ENCODE peak calls at places on chromosomes 1 and 21, in eight cellular contexts. V, O, H, A, K, S, G and P are unnamed samples. For H3K36me3 and H3K27me3, the result is how much of the 10 kb centered on the place peaks cover.

GRCh38 chr1:236765831-236766230 is 29.3 kb upstream of the MTR start:
- DNase-seq in H (no peak), A (no peak), V (no peak), K (no peak), G (no peak), O (no peak), S (no peak), P (no peak)

GRCh38 chr21:45588086-45588825 is 46.0 kb upstream of the SLC19A1 start:
- DNase-seq in O (no peak), A (no peak), K (no peak), V (no peak), H (no peak), G (peak), S (no peak), P (no peak)

GRCh38 chr1:229554886-229555621 is 3.5 kb downstream of the ABCB10 start:
- DNase-seq in K (peak), S (no peak), H (no peak), A (no peak), G (no peak), O (no peak), V (no peak), P (no peak)

GRCh38 chr1:171506525-171507304 is 21.4 kb downstream of the PRRC2C start:
- DNase-seq in H (no peak), K (no peak), G (no peak), V (no peak), O (no peak), A (no peak), S (no peak), P (no peak)

GRCh38 chr21:41931041-41931451 is 22.8 kb downstream of the C2CD2 start:
- DNase-seq in A (no peak), V (no peak), O (no peak), K (no peak), S (no peak), H (no peak), G (no peak), P (no peak)

GRCh38 chr1:41918450-41919043 is at the start of gene HIVEP3:
- DNase-seq in O (no peak), G (no peak), K (peak), A (no peak), V (peak), S (no peak), H (peak), P (no peak)

GRCh38 chr1:214492405-214493075 is 58.9 kb downstream of the PTPN14 start:
- DNase-seq in H (no peak), S (no peak), V (no peak), G (no peak), K (no peak), O (no peak), A (no peak), P (no peak)

GRCh38 chr1:109821221-109821669 is 57.5 kb upstream of the EPS8L3 start:
- DNase-seq in H (no peak), O (no peak), S (peak), V (peak), K (no peak), G (peak), A (no peak), P (peak)

GRCh38 chr1:84442256-84442655 is 36.8 kb upstream of the RPF1 start:
- DNase-seq in K (peak), V (peak), G (no peak), O (peak), A (no peak), S (peak), H (no peak), P (peak)

GRCh38 chr1:33612877-33613487 is 140.5 kb downstream of the ZSCAN20 start:
- DNase-seq in G (no peak), S (peak), O (no peak), V (peak), K (peak), H (peak), A (no peak), P (peak)

GRCh38 chr1:232143315-232143886 is 486.5 kb downstream of the SIPA1L2 start:
- DNase-seq in S (no peak), O (no peak), G (no peak), H (no peak), V (no peak), K (no peak), A (no peak), P (no peak)

GRCh38 chr1:62782197-62782886 is 1.6 kb upstream of the ATG4C start:
- DNase-seq in O (no peak), S (no peak), G (no peak), V (peak), A (no peak), K (no peak), H (no peak), P (peak)

GRCh38 chr1:61122389-61122788 is 40.0 kb downstream of the NFIA start:
- DNase-seq in K (no peak), O (no peak), A (no peak), S (no peak), V (no peak), H (no peak), G (no peak), P (no peak)

GRCh38 chr21:33339135-33339534 is 14.4 kb downstream of the IFNAR1 start:
- DNase-seq in O (no peak), H (no peak), K (peak), V (no peak), A (no peak), S (no peak), G (no peak), P (no peak)

GRCh38 chr1:23366598-23366997 is 3.0 kb downstream of the ZNF436 start:
- DNase-seq in O (no peak), V (peak), A (no peak), G (no peak), S (no peak), K (no peak), H (no peak), P (no peak)

GRCh38 chr1:160090760-160091159 is 7.7 kb downstream of the IGSF8 start:
- DNase-seq in O (no peak), S (no peak), G (no peak), H (no peak), K (no peak), A (no peak), V (no peak), P (no peak)

GRCh38 chr1:13662498-13662897 is 37.5 kb upstream of the PRDM2 start:
- DNase-seq in O (no peak), H (no peak), V (no peak), G (no peak), S (no peak), K (no peak), A (no peak), P (peak)

GRCh38 chr1:45246760-45247159 is 40.4 kb upstream of the ZSWIM5 start:
- DNase-seq in G (no peak), A (no peak), O (no peak), H (no peak), S (peak), K (no peak), V (peak), P (peak)

GRCh38 chr1:53868565-53868964 is 21.0 kb downstream of the YIPF1 start:
- DNase-seq in G (no peak), K (no peak), S (no peak), V (no peak), O (no peak), A (no peak), H (no peak), P (no peak)

GRCh38 chr1:53869454-53870117 is 20.0 kb downstream of the YIPF1 start:
- DNase-seq in V (no peak), A (no peak), H (no peak), O (no peak), G (no peak), S (no peak), K (no peak), P (no peak)
- H3K36me3 ChIP-seq in V (under half), A (under half), H (under half), O (under half), G (under half), S (under half), K (under half), P (under half)

DNA sequence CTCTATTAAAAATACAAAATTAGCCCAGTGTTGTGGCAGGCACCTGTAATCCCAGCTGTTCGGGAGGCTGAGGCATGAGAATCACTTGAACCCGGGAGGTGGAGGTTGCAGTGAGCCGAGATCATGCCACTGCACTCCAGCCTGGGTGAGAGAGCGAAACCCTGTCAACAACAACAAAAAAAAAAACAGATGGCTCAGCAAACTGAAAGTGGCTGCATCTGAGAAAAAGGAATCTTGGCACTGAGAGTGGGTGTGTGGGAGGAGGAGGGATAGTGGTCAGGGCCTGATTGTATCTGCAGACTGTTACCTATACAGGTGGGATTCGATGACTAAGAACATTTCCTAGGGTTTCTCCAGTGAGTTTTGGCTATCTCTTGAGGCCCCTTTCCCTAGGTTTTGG is 122.2 kb upstream of the BARHL2 start:
- DNase-seq in H (no peak), A (no peak), V (no peak), G (no peak), K (no peak), O (no peak), S (no peak), P (no peak)
- H3K27me3 ChIP-seq in H (under half), A (half or more), V (under half), G (under half), K (under half), O (half or more), S (half or more), P (under half)

DNA sequence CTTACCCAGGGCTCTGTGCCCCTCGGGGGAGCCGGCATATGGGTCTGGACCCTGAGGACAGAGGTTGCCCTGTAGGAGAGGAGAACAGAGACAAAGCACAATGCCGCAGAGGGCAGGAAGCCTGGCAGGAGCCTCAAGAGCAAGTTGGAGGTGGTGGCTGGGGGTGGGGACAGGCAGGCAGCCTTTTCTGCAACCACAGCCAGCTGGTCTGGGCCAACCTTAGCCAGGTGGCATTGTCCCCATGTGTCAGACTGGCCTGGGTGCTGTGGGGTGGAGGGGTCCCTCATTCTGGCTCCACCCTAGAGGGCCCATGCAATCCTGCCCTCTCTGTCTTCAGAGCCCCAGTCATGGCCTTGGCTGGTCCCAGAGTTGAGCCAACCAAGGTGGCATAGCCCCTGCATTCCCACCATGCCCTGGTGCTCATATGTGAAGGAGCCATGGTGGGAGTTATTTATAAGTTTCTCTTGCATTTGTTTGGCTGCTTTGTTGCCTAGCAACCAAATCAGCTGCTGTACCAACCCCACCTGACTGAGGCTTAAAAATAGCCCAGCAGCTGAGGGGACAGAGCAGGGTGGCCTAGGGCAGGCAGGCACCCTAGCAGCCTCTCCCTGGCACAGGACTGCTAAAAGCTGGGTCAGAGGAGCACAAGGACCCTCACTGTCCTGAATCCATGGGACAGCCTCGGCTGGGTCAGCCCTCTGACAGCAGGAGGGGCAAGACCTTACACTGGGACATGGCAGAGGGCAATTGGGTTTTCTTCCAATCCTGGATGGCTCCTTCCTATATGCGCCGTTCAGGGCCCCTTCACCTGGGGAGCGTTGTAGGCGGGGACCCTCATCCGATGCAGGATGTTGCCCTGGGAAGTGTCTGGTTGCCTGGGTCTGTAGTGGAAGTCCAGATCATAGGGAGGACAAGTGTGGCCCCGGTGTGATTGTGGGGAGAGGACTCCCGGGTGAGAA is 19.5 kb downstream of the MAP7D1 start:
- DNase-seq in H (no peak), A (no peak), V (no peak), G (no peak), S (peak), K (peak), O (no peak), P (no peak)
- H3K4me3 ChIP-seq in H (no peak), A (no peak), V (no peak), G (no peak), S (no peak), K (no peak), O (no peak), P (no peak)

GRCh38 chr1:154590756-154591155 is 17.2 kb downstream of the ADAR start:
- DNase-seq in A (no peak), S (no peak), O (no peak), G (no peak), V (no peak), H (no peak), K (no peak), P (no peak)

GRCh38 chr1:154594811-154595210 is 13.2 kb downstream of the ADAR start:
- DNase-seq in H (no peak), A (no peak), V (no peak), G (no peak), O (no peak), K (no peak), S (no peak), P (no peak)

GRCh38 chr1:154595621-154596020 is 12.4 kb downstream of the ADAR start:
- DNase-seq in H (no peak), S (no peak), V (no peak), O (no peak), A (no peak), G (no peak), K (no peak), P (no peak)

GRCh38 chr1:154591206-154591605 is 16.8 kb downstream of the ADAR start:
- DNase-seq in K (no peak), O (no peak), A (no peak), S (no peak), V (no peak), G (no peak), H (no peak), P (no peak)

DNA sequence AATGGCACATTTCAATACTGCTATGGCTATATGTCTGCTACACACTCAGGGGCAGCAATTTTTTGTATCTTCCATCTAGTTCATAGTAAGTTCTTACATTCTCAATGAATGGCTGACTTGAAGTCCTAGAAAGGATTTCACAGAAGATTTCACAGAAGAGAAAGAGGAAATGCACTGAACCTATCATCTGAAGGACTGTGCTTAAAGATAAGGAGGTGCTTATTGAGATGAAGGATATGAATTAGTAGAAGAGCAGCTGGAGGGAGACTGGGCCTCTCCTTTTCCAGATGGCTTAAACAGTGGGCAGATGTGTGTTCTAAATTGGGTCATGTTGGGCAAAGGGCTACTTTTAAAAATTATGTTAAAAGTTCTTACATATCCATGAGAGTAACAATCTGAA is 14.6 kb downstream of the ADAR start:
- DNase-seq in H (no peak), K (no peak), A (no peak), V (no peak), G (no peak), S (no peak), O (no peak), P (no peak)
- H3K36me3 ChIP-seq in H (half or more), K (under half), A (half or more), V (half or more), G (under half), S (half or more), O (half or more), P (under half)

GRCh38 chr1:6181347-6181770 is 1.2 kb upstream of the CHD5 start:
- DNase-seq in A (no peak), H (no peak), V (no peak), O (no peak), S (no peak), K (no peak), G (no peak), P (no peak)
- H3K27me3 ChIP-seq in A (under half), H (under half), V (under half), O (under half), S (under half), K (under half), G (under half), P (under half)

DNA sequence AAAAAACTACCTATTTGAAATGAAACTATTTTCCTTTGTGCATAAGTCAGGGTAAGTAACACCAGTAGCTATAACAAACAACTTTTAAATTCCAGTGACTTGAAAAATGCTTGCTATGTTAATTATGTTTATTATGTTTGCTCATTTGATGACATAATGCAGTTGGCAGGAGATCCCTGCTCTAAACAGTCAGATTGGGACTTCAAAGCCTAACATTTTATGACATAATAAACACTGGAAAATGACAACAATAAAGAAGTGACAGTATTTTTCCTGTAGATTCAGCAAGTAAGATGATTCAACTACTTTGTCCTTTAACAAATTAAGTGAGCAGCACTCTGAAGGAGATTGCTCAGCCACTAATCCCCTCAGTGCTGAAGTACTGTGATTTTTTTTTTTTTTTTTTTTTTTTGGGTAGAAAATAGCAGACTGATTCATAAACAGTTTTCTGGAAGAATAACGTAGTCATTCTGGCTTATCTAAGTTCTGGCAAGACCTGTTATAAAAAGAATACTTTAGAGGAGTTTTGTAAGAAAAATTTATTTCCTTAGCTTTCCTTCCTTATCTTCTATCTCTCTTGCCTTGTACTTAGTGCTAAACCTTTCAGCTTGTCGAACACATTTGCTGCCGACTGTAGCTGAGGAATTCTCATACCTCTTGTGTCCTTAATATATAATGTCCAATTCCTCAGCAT is 207.2 kb downstream of the PTGER3 start:
- DNase-seq in K (no peak), A (no peak), S (no peak), G (no peak), H (no peak), O (no peak), V (no peak), P (peak)
- H3K4me3 ChIP-seq in K (no peak), A (no peak), S (no peak), G (no peak), H (no peak), O (no peak), V (no peak), P (no peak)

DNA sequence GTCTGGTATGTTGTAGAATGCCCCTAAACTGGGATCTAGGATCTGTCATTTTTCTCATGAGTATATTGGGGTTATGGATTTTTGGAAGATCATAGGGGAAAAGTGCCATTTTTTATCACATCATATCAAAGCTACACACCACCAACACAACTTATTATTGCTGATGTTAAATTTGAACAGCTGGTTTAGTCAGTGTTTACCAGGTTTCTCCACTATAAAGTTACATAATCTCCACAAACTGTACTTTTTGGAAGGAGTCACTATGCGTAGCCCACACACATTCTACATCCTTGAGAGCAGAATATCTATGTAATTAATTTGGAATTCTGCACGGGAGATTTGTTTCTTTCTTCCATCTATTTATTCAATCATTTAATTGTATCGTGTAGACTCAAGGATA is 35.2 kb downstream of the RC3H1 start:
- DNase-seq in K (no peak), S (no peak), A (no peak), O (no peak), H (no peak), G (no peak), V (no peak), P (no peak)
- H3K36me3 ChIP-seq in K (under half), S (under half), A (under half), O (under half), H (under half), G (under half), V (under half), P (under half)

GRCh38 chr1:205582471-205583291 is 49.1 kb downstream of the ELK4 start:
- DNase-seq in K (no peak), H (no peak), S (no peak), V (no peak), O (peak), A (no peak), G (no peak), P (no peak)

GRCh38 chr1:205580923-205581180 is 51.0 kb downstream of the ELK4 start:
- DNase-seq in V (no peak), O (no peak), H (no peak), G (no peak), K (no peak), S (no peak), A (no peak), P (no peak)

GRCh38 chr1:205582046-205582445 is 49.8 kb downstream of the ELK4 start:
- DNase-seq in O (no peak), S (no peak), K (no peak), G (no peak), H (no peak), V (no peak), A (no peak), P (no peak)

GRCh38 chr1:205580140-205580922 is 51.5 kb downstream of the ELK4 start:
- DNase-seq in V (no peak), G (no peak), O (no peak), K (no peak), H (no peak), A (no peak), S (no peak), P (no peak)

DNA sequence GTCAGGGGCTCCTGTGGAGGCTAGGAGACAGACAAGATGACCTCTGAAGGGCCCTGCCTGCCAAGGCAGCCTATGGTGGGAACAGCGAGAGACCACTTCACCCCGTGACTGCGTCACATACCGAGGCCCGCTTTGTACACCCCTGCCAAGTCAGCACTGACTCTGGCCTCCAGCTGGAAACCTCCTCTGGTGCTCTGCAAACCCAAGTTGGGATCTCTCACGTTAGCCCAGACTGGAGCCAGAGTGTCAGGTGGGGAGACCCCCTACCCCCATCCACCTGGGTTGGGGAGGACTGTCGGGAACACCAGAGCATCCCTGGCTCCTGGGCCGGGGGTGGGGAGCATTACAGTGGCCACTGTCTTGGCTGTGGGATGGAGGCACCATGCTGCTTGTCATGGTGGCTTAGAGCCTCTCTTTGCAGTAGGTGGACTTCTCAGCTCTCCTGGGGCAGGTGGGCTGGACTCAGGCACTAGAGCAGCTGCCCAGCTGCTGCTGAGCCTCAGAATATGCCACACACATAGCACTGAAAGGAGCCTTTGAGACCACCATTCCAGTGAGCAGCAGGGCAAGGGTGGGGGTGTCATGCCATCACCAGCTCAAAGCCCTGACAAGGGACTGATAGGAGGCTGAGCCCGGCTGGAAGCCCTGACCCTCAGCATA is 50.4 kb downstream of the ELK4 start:
- DNase-seq in O (no peak), G (no peak), A (no peak), H (no peak), V (no peak), S (no peak), K (no peak), P (no peak)
- H3K27me3 ChIP-seq in O (under half), G (under half), A (under half), H (under half), V (under half), S (under half), K (half or more), P (under half)

GRCh38 chr1:205528446-205528886 is 24.0 kb downstream of the CDK18 start:
- DNase-seq in K (no peak), A (no peak), H (no peak), S (no peak), V (no peak), O (no peak), G (no peak), P (no peak)
- H3K4me3 ChIP-seq in K (peak), A (no peak), H (no peak), S (no peak), V (no peak), O (no peak), G (no peak), P (no peak)